ENCODE peak calls at places on chromosomes 1 and 21, in ten cellular contexts. J is ovary; U is naive thymus-derived CD4-positive, alpha-beta T cell; P is adipocyte; M is neural progenitor cell; H is adrenal gland; E is esophagus squamous epithelium; S is testis; V is sigmoid colon; B is fibroblast of lung. Q is an unnamed sample. For H3K4me1, the result is how much of the 10 kb centered on the place peaks cover.

GRCh38 chr21:41751621-41752020 is 15.2 kb downstream of the RIPK4 start:
- DNase-seq in S (no peak), E (no peak), V (no peak), J (no peak), P (no peak), M (no peak), U (no peak), H (no peak), B (no peak), Q (no peak)

GRCh38 chr1:163531345-163531744 is 209.6 kb downstream of the NUF2 start:
- DNase-seq in E (no peak), U (no peak), S (no peak), V (no peak), M (no peak), H (no peak), J (no peak), B (no peak), P (no peak), Q (no peak)

GRCh38 chr1:181655756-181656155 is 172.4 kb downstream of the CACNA1E start:
- DNase-seq in P (no peak), B (peak), M (no peak), U (no peak), E (no peak), V (no peak), S (no peak), H (no peak), J (no peak), Q (peak)

GRCh38 chr1:216832192-216832591 is 109.0 kb upstream of the ESRRG start:
- DNase-seq in U (no peak), B (no peak), S (no peak), M (no peak), J (no peak), P (no peak), H (no peak), V (no peak), E (no peak), Q (no peak)

GRCh38 chr1:90391116-90391515 is 326.0 kb downstream of the BARHL2 start:
- DNase-seq in V (no peak), S (no peak), E (no peak), J (no peak), B (no peak), U (no peak), H (no peak), P (peak), M (peak), Q (no peak)

GRCh38 chr1:235767795-235768194 is 98.9 kb downstream of the LYST start:
- DNase-seq in V (no peak), U (no peak), M (no peak), H (no peak), S (no peak), J (no peak), E (no peak), P (no peak), B (no peak), Q (no peak)

GRCh38 chr1:245874942-245875580 is 632.0 kb downstream of the SMYD3 start:
- DNase-seq in E (no peak), J (peak), M (no peak), B (peak), H (peak), P (peak), S (peak), U (no peak), V (peak), Q (peak)

GRCh38 chr1:150151291-150152181 is 1.8 kb downstream of the PLEKHO1 start:
- DNase-seq in H (no peak), B (no peak), P (peak), J (no peak), U (no peak), S (no peak), V (peak), M (no peak), E (no peak), Q (peak)

GRCh38 chr1:231776006-231776707 is 149.6 kb downstream of the DISC1 start:
- DNase-seq in B (peak), J (no peak), M (no peak), V (no peak), E (no peak), H (no peak), P (peak), S (no peak), U (no peak), Q (peak)

GRCh38 chr1:47228644-47229030 is 3.4 kb downstream of the TAL1 start:
- DNase-seq in J (no peak), M (no peak), B (no peak), H (peak), V (no peak), P (no peak), U (no peak), S (no peak), E (no peak), Q (no peak)

DNA sequence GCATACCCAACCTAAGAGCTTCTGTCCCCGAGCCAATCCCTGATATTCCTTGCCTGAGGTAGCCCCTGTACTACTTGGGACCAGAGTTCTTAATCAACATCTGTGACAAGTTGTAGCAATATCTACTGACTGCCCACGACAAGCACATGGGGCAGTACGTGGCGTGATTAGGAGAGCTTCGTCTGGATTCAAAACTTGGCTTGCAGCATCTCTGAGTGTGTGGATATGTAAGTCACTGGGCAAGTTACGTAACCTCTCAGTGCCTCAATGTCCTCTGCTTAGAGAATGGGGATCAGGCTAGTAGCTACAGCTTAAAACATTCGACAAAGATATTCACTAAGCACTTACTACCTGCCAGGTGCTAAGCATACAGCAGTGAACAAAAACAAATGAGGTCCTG is 5.0 kb downstream of the HSPG2 start:
- DNase-seq in U (no peak), V (peak), B (peak), P (peak), E (no peak), S (peak), M (no peak), J (no peak), H (peak), Q (peak)
- H3K4me1 ChIP-seq in U (under half), V (under half), B (under half), P (half or more), E (half or more), S (half or more), M (under half), J (under half), H (half or more), Q (half or more)

GRCh38 chr1:9733160-9733789 is 81.7 kb downstream of the PIK3CD start:
- DNase-seq in M (no peak), J (no peak), S (no peak), E (no peak), B (no peak), U (no peak), P (no peak), H (no peak), V (no peak), Q (no peak)

GRCh38 chr1:9731561-9731960 is 80.0 kb downstream of the PIK3CD start:
- DNase-seq in S (no peak), J (no peak), M (no peak), V (no peak), P (no peak), B (no peak), H (no peak), E (no peak), U (no peak), Q (no peak)

GRCh38 chr1:9731051-9731537 is 79.6 kb downstream of the PIK3CD start:
- DNase-seq in H (no peak), J (no peak), M (no peak), V (no peak), P (no peak), S (no peak), U (no peak), B (no peak), E (no peak), Q (no peak)

GRCh38 chr1:9730096-9730901 is 78.8 kb downstream of the PIK3CD start:
- DNase-seq in H (peak), S (peak), M (no peak), P (no peak), U (no peak), E (no peak), B (no peak), J (no peak), V (peak), Q (no peak)

GRCh38 chr1:9732123-9732971 is 80.8 kb downstream of the PIK3CD start:
- DNase-seq in H (no peak), P (no peak), V (no peak), S (no peak), E (no peak), J (no peak), M (no peak), B (no peak), U (no peak), Q (no peak)
- H3K4me1 ChIP-seq in H (under half), P (under half), V (under half), S (under half), E (under half), J (under half), M (under half), B (under half), U (under half), Q (under half)

GRCh38 chr1:200895801-200896570 is 1.3 kb downstream of the INAVA start:
- DNase-seq in S (no peak), P (no peak), V (no peak), B (no peak), H (no peak), E (no peak), M (no peak), U (no peak), J (no peak), Q (no peak)

GRCh38 chr1:200894712-200895447 is at the start of gene INAVA:
- DNase-seq in H (no peak), S (no peak), E (no peak), M (no peak), V (no peak), P (no peak), J (no peak), U (no peak), B (no peak), Q (no peak)

GRCh38 chr1:200895448-200895799 is 724 bp downstream of the INAVA start:
- DNase-seq in H (no peak), S (no peak), E (no peak), B (no peak), M (no peak), P (no peak), V (no peak), J (no peak), U (no peak), Q (no peak)

GRCh38 chr1:200897188-200897710 is 2.5 kb downstream of the INAVA start:
- DNase-seq in B (no peak), H (no peak), P (no peak), S (no peak), M (no peak), J (no peak), V (no peak), E (no peak), U (no peak), Q (no peak)

GRCh38 chr1:200896571-200897187 is 2.0 kb downstream of the INAVA start:
- DNase-seq in H (no peak), E (no peak), V (no peak), J (no peak), S (no peak), U (no peak), M (no peak), B (no peak), P (no peak), Q (no peak)
- H3K4me1 ChIP-seq in H (under half), E (half or more), V (under half), J (under half), S (under half), U (under half), M (under half), B (under half), P (under half), Q (under half)

GRCh38 chr1:214471458-214471857 is 79.9 kb downstream of the PTPN14 start:
- DNase-seq in H (no peak), V (no peak), J (no peak), P (no peak), B (no peak), E (no peak), U (no peak), S (no peak), M (no peak), Q (peak)
- H3K4me1 ChIP-seq in H (under half), V (under half), J (under half), P (under half), B (under half), E (half or more), U (under half), S (under half), M (under half), Q (half or more)

GRCh38 chr21:44846485-44847260 is 26.8 kb downstream of the PTTG1IP start:
- DNase-seq in S (peak), H (peak), M (peak), V (peak), U (no peak), J (no peak), B (no peak), E (no peak), P (peak), Q (peak)

GRCh38 chr21:44848821-44849521 is 24.5 kb downstream of the PTTG1IP start:
- DNase-seq in S (no peak), J (no peak), H (no peak), M (no peak), P (no peak), E (no peak), U (no peak), V (no peak), B (no peak), Q (no peak)

GRCh38 chr21:44845418-44846200 is 27.7 kb upstream of the SUMO3 start:
- DNase-seq in S (peak), P (peak), U (peak), H (peak), E (no peak), V (peak), B (peak), J (no peak), M (peak), Q (peak)

GRCh38 chr21:44846201-44846484 is 27.3 kb downstream of the PTTG1IP start:
- DNase-seq in M (no peak), B (peak), S (no peak), P (no peak), U (no peak), E (no peak), H (no peak), V (no peak), J (no peak), Q (no peak)

DNA sequence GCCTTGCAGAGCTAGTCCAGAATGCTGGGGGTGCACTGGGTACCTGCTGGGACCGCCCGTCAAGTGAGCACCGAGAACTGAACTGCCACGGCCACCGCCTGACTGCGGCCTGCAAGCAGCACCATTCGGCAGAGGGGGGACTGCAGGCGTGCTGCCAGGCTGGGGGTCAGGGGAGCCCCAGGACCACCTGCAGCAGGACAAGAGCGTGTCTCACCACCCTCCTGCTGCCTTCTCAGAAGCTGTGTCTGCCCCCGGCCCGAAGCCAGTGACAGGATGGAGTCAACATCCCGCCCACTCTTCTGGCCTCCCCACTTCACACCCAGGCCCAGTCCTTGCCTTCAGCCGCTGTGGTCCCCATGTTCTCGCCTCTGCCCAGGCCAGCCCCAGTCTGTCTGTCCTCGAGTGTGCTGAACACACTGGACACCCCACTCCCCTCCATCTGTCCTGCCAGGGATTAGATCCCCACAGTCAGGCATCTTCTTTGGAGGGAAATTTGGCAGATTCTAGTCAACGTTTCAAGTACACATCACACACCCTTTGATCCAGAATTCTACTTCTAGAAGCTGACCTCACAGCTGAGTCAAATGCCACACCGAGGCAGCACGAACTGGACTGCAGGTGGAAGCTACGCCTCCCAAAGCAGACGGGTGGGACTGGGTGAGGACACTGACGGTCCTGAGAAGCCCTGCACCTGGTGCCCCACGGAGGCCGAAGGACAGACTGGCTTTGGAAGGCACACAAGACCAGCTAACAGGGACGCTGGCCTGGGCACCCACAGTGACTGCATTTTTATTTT is 26.0 kb downstream of the PTTG1IP start:
- DNase-seq in P (no peak), H (peak), S (no peak), B (no peak), V (no peak), J (no peak), E (no peak), U (no peak), M (no peak), Q (no peak)
- H3K4me1 ChIP-seq in P (under half), H (under half), S (under half), B (under half), V (under half), J (under half), E (under half), U (under half), M (under half), Q (under half)

GRCh38 chr1:204128964-204129896 is 22.6 kb downstream of the ETNK2 start:
- DNase-seq in P (peak), H (peak), U (peak), S (peak), B (peak), V (peak), M (peak), E (no peak), J (peak), Q (peak)
- H3K4me1 ChIP-seq in P (under half), H (under half), U (under half), S (half or more), B (under half), V (under half), M (under half), E (half or more), J (under half), Q (under half)

DNA sequence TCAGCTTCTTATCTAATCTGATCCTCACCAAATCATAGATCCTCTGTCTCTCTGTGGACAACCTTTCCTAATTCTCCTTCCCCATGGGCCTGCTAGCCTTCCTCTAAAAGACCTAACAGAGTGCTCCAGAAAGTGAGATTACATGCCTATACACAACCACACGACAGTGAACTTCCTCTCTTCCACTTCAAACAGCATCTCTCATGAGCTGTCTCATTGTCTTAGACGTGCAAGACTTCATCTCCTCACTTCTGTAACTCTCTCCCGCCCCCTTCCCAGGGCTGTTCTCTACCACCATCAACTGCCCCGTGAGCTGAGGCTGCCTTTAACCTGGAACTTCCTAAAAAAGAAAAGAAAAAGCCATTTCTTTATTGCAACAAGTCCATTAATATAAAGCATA is 14.1 kb upstream of the A3GALT2 start:
- DNase-seq in V (no peak), H (peak), S (no peak), B (no peak), J (no peak), P (no peak), M (no peak), U (no peak), E (no peak), Q (peak)
- H3K4me1 ChIP-seq in V (under half), H (half or more), S (half or more), B (half or more), J (under half), P (half or more), M (half or more), U (under half), E (half or more), Q (half or more)

GRCh38 chr1:116096013-116096618 is 15.1 kb upstream of the MAB21L3 start:
- DNase-seq in U (no peak), H (no peak), P (no peak), E (no peak), J (no peak), M (no peak), V (no peak), S (no peak), B (no peak), Q (no peak)
- H3K4me1 ChIP-seq in U (under half), H (under half), P (under half), E (under half), J (under half), M (under half), V (under half), S (under half), B (under half), Q (under half)

GRCh38 chr1:41850029-41850428 is 68.7 kb downstream of the HIVEP3 start:
- DNase-seq in H (no peak), J (no peak), M (no peak), V (no peak), P (no peak), S (no peak), E (no peak), B (no peak), U (no peak), Q (no peak)

GRCh38 chr1:41851589-41851988 is 67.1 kb downstream of the HIVEP3 start:
- DNase-seq in H (no peak), J (no peak), S (no peak), M (no peak), V (no peak), B (peak), U (no peak), E (no peak), P (peak), Q (peak)

GRCh38 chr1:41849211-41849759 is 69.4 kb downstream of the HIVEP3 start:
- DNase-seq in S (no peak), M (no peak), J (no peak), B (no peak), U (no peak), P (peak), V (no peak), E (no peak), H (no peak), Q (no peak)

GRCh38 chr1:41853907-41854306 is 64.8 kb downstream of the HIVEP3 start:
- DNase-seq in V (no peak), M (no peak), E (no peak), H (no peak), J (no peak), P (no peak), U (no peak), S (no peak), B (no peak), Q (no peak)

DNA sequence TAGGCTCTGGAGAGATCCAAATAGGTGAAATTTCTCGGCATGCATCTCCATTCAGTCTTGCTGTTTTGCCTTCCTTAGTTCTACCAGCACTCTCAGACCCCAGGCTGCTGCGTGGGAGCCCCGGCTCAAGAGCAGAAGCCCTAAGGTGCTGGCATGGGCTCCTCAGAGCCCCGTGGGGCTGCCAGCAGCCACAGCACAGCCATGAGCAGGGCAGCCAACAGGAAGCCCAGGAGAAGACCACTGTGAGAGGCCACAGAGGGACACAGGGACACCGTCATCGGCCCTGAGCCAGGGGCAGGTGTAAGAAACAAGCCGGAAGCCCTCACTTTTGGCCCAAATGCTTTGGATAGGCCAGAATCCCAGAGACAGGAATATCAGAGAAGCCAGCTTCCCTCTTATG is 66.6 kb downstream of the HIVEP3 start:
- DNase-seq in S (no peak), M (no peak), B (no peak), H (no peak), V (no peak), P (no peak), E (no peak), J (no peak), U (no peak), Q (no peak)
- H3K4me1 ChIP-seq in S (under half), M (under half), B (under half), H (under half), V (under half), P (under half), E (under half), J (under half), U (under half), Q (under half)